ENCODE peak calls at places on chromosome 5, in eight cellular contexts. One of them, this sample, is unnamed.

GRCh38 chr5:152650413-152650812 is 245.3 kb upstream of the NMUR2 start:
- DNase-seq in B cell: no peak
- DNase-seq in epithelial cell of esophagus: no peak
- DNase-seq in stimulated activated CD4-positive, alpha-beta T cell treated with anti-CD3 and anti-CD28 coated beads, Interleukin-1b, Interleukin-23, amount 100 ng/mL, for 1 hour: no peak
- DNase-seq in ACHN: no peak
- DNase-seq in Right ventricle myocardium inferior: no peak
- DNase-seq in activated CD4-positive, alpha-beta T cell treated with anti-CD3 and anti-CD28 coated beads for 24 hours: no peak
- DNase-seq in pancreas: no peak
- DNase-seq in this sample: no peak

GRCh38 chr5:142118421-142118686 is 9.8 kb downstream of the NDFIP1 start:
- DNase-seq in B cell: no peak
- DNase-seq in epithelial cell of esophagus: no peak
- DNase-seq in stimulated activated CD4-positive, alpha-beta T cell treated with anti-CD3 and anti-CD28 coated beads, Interleukin-1b, Interleukin-23, amount 100 ng/mL, for 1 hour: no peak
- DNase-seq in ACHN: no peak
- DNase-seq in Right ventricle myocardium inferior: no peak
- DNase-seq in activated CD4-positive, alpha-beta T cell treated with anti-CD3 and anti-CD28 coated beads for 24 hours: no peak
- DNase-seq in pancreas: no peak
- DNase-seq in this sample: no peak

GRCh38 chr5:76638466-76638865 is 15.3 kb upstream of the F2RL2 start:
- DNase-seq in B cell: no peak
- DNase-seq in epithelial cell of esophagus: no peak
- DNase-seq in stimulated activated CD4-positive, alpha-beta T cell treated with anti-CD3 and anti-CD28 coated beads, Interleukin-1b, Interleukin-23, amount 100 ng/mL, for 1 hour: no peak
- DNase-seq in ACHN: no peak
- DNase-seq in Right ventricle myocardium inferior: no peak
- DNase-seq in activated CD4-positive, alpha-beta T cell treated with anti-CD3 and anti-CD28 coated beads for 24 hours: no peak
- DNase-seq in pancreas: no peak
- DNase-seq in this sample: no peak

GRCh38 chr5:141856030-141856790 is 22.0 kb downstream of the PCDH1 start:
- DNase-seq in B cell: no peak
- DNase-seq in epithelial cell of esophagus: no peak
- DNase-seq in stimulated activated CD4-positive, alpha-beta T cell treated with anti-CD3 and anti-CD28 coated beads, Interleukin-1b, Interleukin-23, amount 100 ng/mL, for 1 hour: no peak
- DNase-seq in ACHN: no peak
- DNase-seq in Right ventricle myocardium inferior: no peak
- DNase-seq in activated CD4-positive, alpha-beta T cell treated with anti-CD3 and anti-CD28 coated beads for 24 hours: no peak
- DNase-seq in pancreas: no peak
- DNase-seq in this sample: no peak

GRCh38 chr5:163478126-163478981 is 17.9 kb downstream of the HMMR start:
- DNase-seq in B cell: no peak
- DNase-seq in epithelial cell of esophagus: peak; percentile 52
- DNase-seq in stimulated activated CD4-positive, alpha-beta T cell treated with anti-CD3 and anti-CD28 coated beads, Interleukin-1b, Interleukin-23, amount 100 ng/mL, for 1 hour: no peak
- DNase-seq in ACHN: no peak
- DNase-seq in Right ventricle myocardium inferior: no peak
- DNase-seq in activated CD4-positive, alpha-beta T cell treated with anti-CD3 and anti-CD28 coated beads for 24 hours: no peak
- DNase-seq in pancreas: no peak
- DNase-seq in this sample: no peak

GRCh38 chr5:149517461-149518122 is 33.6 kb downstream of the CSNK1A1 start:
- DNase-seq in B cell: no peak
- DNase-seq in epithelial cell of esophagus: peak; percentile 19
- DNase-seq in stimulated activated CD4-positive, alpha-beta T cell treated with anti-CD3 and anti-CD28 coated beads, Interleukin-1b, Interleukin-23, amount 100 ng/mL, for 1 hour: no peak
- DNase-seq in ACHN: no peak
- DNase-seq in Right ventricle myocardium inferior: peak; percentile 32
- DNase-seq in activated CD4-positive, alpha-beta T cell treated with anti-CD3 and anti-CD28 coated beads for 24 hours: no peak
- DNase-seq in pancreas: no peak
- DNase-seq in this sample: no peak

GRCh38 chr5:53027913-53028312 is 38.8 kb downstream of the ITGA2 start:
- DNase-seq in B cell: no peak
- DNase-seq in epithelial cell of esophagus: peak; percentile 97
- DNase-seq in stimulated activated CD4-positive, alpha-beta T cell treated with anti-CD3 and anti-CD28 coated beads, Interleukin-1b, Interleukin-23, amount 100 ng/mL, for 1 hour: no peak
- DNase-seq in ACHN: peak; percentile 32
- DNase-seq in Right ventricle myocardium inferior: no peak
- DNase-seq in activated CD4-positive, alpha-beta T cell treated with anti-CD3 and anti-CD28 coated beads for 24 hours: no peak
- DNase-seq in pancreas: no peak
- DNase-seq in this sample: no peak

GRCh38 chr5:109614316-109614715 is 75.4 kb upstream of the MAN2A1 start:
- DNase-seq in B cell: no peak
- DNase-seq in epithelial cell of esophagus: no peak
- DNase-seq in stimulated activated CD4-positive, alpha-beta T cell treated with anti-CD3 and anti-CD28 coated beads, Interleukin-1b, Interleukin-23, amount 100 ng/mL, for 1 hour: no peak
- DNase-seq in ACHN: no peak
- DNase-seq in Right ventricle myocardium inferior: no peak
- DNase-seq in activated CD4-positive, alpha-beta T cell treated with anti-CD3 and anti-CD28 coated beads for 24 hours: no peak
- DNase-seq in pancreas: no peak
- DNase-seq in this sample: no peak

This sample was measured in stimulated activated CD8-positive, alpha-beta memory T cell treated with anti-CD3 and anti-CD28 coated beads, Interleukin-4, amount 100 ng/mL, for 1 hour.